ENCODE peak calls at places on chromosome 20, in four cellular contexts. K, A, E and C are unnamed samples.

GRCh38 chr20:43983359-43983758 is 68.7 kb downstream of the TOX2 start:
- DNase-seq in A (peak), K (no peak), E (peak), C (no peak)

GRCh38 chr20:59253779-59254319 is 46.6 kb upstream of the EDN3 start:
- DNase-seq in E (no peak), A (peak), K (no peak), C (peak)

GRCh38 chr20:33693741-33694645 is 7.8 kb upstream of the E2F1 start:
- DNase-seq in A (no peak), E (no peak), K (no peak), C (peak)

GRCh38 chr20:11375368-11375767 is 542.3 kb upstream of the BTBD3 start:
- DNase-seq in E (no peak), K (no peak), A (no peak), C (no peak)

GRCh38 chr20:9955646-9956045 is 79.1 kb upstream of the ANKEF1 start:
- DNase-seq in A (peak), E (no peak), K (no peak), C (no peak)

GRCh38 chr20:37686762-37687477 is 6.9 kb upstream of the CTNNBL1 start:
- DNase-seq in E (no peak), K (no peak), A (peak), C (no peak)

GRCh38 chr20:57432874-57433491 is 41.8 kb downstream of the RBM38 start:
- DNase-seq in K (peak), A (peak), E (peak), C (no peak)

GRCh38 chr20:16947346-16947943 is 199.3 kb downstream of the OTOR start:
- DNase-seq in E (no peak), K (no peak), A (no peak), C (no peak)

GRCh38 chr20:8362457-8362856 is 230.4 kb downstream of the PLCB1 start:
- DNase-seq in A (no peak), K (no peak), E (no peak), C (no peak)

GRCh38 chr20:54497931-54498718 is 22.7 kb downstream of the DOK5 start:
- DNase-seq in K (no peak), A (no peak), E (no peak), C (no peak)

GRCh38 chr20:33947709-33948295 is 45.9 kb upstream of the RALY start:
- DNase-seq in E (peak), A (peak), K (peak), C (peak)

GRCh38 chr20:2840967-2841531 is 504 bp downstream of the VPS16 start:
- DNase-seq in K (no peak), E (peak), A (peak), C (peak)

GRCh38 chr20:44959896-44960852 is at the start of gene TOMM34:
- DNase-seq in A (peak), E (peak), K (no peak), C (peak)

GRCh38 chr20:57872816-57873409 is 163.1 kb upstream of the PMEPA1 start:
- DNase-seq in E (no peak), A (no peak), K (no peak), C (no peak)

GRCh38 chr20:51826372-51826771 is 24.1 kb upstream of the SALL4 start:
- DNase-seq in E (no peak), A (no peak), K (no peak), C (no peak)

GRCh38 chr20:23357767-23358562 is 4.0 kb upstream of the GZF1 start:
- DNase-seq in E (peak), A (peak), K (peak), C (peak)

GRCh38 chr20:34907616-34908469 is 31.4 kb downstream of the ACSS2 start:
- DNase-seq in K (no peak), A (peak), E (no peak), C (peak)

GRCh38 chr20:2297352-2297717 is 1.5 kb downstream of the TGM3 start:
- DNase-seq in A (no peak), K (no peak), E (no peak), C (peak)

GRCh38 chr20:10502098-10502526 is 67.0 kb downstream of the SLX4IP start:
- DNase-seq in A (no peak), K (no peak), E (no peak), C (no peak)

GRCh38 chr20:17568972-17569471 is 853 bp upstream of the DSTN start:
- DNase-seq in K (no peak), E (peak), A (peak), C (peak)

DNA sequence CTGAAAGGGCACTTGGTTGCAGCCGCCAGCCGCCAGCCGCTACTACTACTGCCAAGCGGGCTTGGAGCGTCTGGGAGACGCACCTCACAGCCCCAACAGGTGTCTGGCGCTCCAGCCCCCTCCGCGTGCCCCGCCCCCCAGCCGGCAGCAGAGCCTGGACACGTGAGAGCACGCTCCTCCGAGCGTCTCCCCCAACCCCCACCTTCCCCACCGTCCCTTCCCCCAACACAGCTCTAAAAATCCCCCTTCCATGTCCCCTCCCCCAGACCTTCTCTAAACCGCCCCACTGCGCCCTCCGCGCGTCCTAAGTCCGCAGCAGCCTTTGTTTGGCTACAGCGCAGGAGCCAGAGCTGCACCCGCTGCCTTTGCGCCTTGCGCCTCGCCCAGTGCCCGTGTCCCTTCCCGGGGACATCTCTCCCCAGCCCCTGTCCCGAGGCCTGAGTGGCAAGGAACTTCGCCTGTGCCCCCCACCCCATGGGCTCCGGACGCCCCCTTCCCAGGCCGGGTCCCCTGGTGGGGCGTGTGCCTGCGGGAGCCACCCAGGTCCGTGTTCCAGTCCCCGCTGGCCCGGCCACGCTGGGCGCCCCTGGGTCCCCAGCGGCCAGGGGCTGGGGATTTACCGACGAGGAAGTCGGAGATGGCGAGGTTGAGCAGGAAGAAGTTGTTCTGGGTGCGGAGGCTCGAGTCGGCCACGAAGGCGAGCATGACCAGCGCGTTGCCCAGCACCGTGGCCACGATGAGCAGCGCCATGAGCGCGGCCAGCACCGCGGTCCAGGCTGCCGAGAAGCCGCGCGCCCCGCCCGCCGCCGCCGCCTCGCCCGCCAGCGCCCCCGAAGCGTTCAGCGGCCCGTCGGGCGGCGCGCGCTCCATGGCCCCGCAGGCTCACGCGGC is 732 bp downstream of the HRH3 start:
- DNase-seq in A (no peak), E (no peak), K (no peak), C (peak)
- TF ChIP-seq EZH2 in A (no peak), E (no peak), K (no peak), C (no peak)

GRCh38 chr20:63254237-63254535 is at the start of gene NKAIN4:
- DNase-seq in E (no peak), A (no peak), K (no peak), C (no peak)
- TF ChIP-seq EZH2 in E (no peak), A (no peak), K (no peak), C (peak)

DNA sequence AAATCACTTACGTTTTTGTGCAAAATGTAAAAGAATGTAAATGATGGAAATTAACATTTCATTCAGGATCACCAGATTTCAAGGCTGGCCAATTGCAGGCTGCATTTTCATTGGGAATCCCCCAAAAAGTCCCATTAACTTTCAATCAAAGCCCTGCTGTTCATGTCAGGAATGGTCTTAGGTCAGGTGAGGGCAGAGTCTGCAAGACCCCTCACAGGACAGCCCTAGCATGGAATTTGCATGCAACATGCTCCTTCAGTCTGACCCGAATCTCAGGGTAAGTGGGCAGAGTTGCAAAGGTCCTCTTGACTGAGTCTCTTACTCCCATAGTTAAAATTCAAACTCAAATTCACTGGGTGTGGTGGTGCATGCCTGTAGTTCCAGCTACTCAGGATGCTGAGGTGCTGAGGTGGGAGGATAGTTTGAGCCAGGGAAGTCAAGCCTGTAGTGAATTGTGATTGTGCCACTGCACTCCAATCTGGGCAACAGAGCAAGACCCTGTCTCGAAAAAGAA is 45.6 kb upstream of the SYNDIG1 start:
- DNase-seq in K (no peak), E (no peak), A (no peak), C (no peak)
- TF ChIP-seq EZH2 in K (no peak), E (no peak), A (no peak), C (no peak)

GRCh38 chr20:62726716-62727583 is 18.3 kb downstream of the NTSR1 start:
- DNase-seq in K (no peak), A (no peak), E (no peak), C (no peak)
- TF ChIP-seq EZH2 in K (no peak), A (no peak), E (no peak), C (no peak)